ENCODE peak calls at places on chromosomes 7 and 10, in eight cellular contexts. E is sigmoid colon, X is uterus, Q is H1, S is transverse colon, Y is HCT116, A is heart left ventricle, C is breast epithelium. I is an unnamed sample.

GRCh38 chr10:5758927-5759326 is 54.3 kb downstream of the GDI2 start:
- DNase-seq in C (no peak), Q (no peak), A (no peak), X (no peak), S (no peak), Y (no peak), E (no peak), I (no peak)

GRCh38 chr7:1742555-1743303 is 72.7 kb downstream of the ELFN1 start:
- DNase-seq in S (peak; percentile 77), E (no peak), A (peak; percentile 62), Y (no peak), X (peak; percentile 46), Q (no peak), C (no peak), I (peak; percentile 79)

GRCh38 chr7:33805630-33806233 is 99.6 kb upstream of the BMPER start:
- DNase-seq in S (no peak), X (peak; percentile 31), Y (no peak), A (no peak), C (no peak), Q (no peak), E (no peak), I (peak; percentile 20)

GRCh38 chr7:137469191-137469811 is 125.8 kb upstream of the PTN start:
- DNase-seq in X (no peak), S (no peak), Q (no peak), Y (no peak), C (no peak), A (no peak), E (no peak), I (no peak)

GRCh38 chr10:50464004-50464409 is 159.7 kb downstream of the SGMS1 start:
- DNase-seq in E (peak; percentile 58), X (no peak), Y (no peak), Q (no peak), S (no peak), C (no peak), A (no peak), I (no peak)

GRCh38 chr7:124489925-124490324 is 275.7 kb downstream of the GPR37 start:
- DNase-seq in A (no peak), Q (no peak), S (no peak), Y (no peak), X (no peak), E (no peak), C (no peak), I (no peak)

GRCh38 chr7:88291401-88292173 is 15.1 kb downstream of the STEAP4 start:
- DNase-seq in A (no peak), E (no peak), Y (no peak), C (no peak), X (no peak), Q (no peak), S (no peak), I (no peak)

GRCh38 chr10:43195557-43195956 is 57.3 kb downstream of the CSGALNACT2 start:
- DNase-seq in Y (no peak), C (no peak), S (no peak), Q (no peak), A (no peak), X (no peak), E (no peak), I (no peak)

GRCh38 chr7:49850921-49851613 is 77.6 kb downstream of the VWC2 start:
- DNase-seq in E (no peak), C (no peak), S (no peak), Q (no peak), A (no peak), X (no peak), Y (no peak), I (no peak)

GRCh38 chr7:95646350-95646749 is 50.0 kb upstream of the PDK4 start:
- DNase-seq in C (no peak), E (no peak), X (no peak), Y (no peak), A (no peak), Q (no peak), S (no peak), I (no peak)

GRCh38 chr10:133239990-133240389 is 2.3 kb downstream of the VENTX start:
- DNase-seq in E (no peak), X (no peak), S (no peak), Y (no peak), C (no peak), A (no peak), Q (no peak), I (no peak)

GRCh38 chr7:18408461-18408860 is 87.1 kb upstream of the HDAC9 start:
- DNase-seq in E (no peak), A (no peak), Q (no peak), S (no peak), Y (no peak), X (no peak), C (no peak), I (no peak)

GRCh38 chr7:102395958-102396709 is at the start of gene PRKRIP1:
- DNase-seq in Y (peak; percentile 82), Q (peak; percentile 90), C (peak; percentile 79), E (peak; percentile 92), A (peak; percentile 84), X (peak; percentile 76), S (peak; percentile 89), I (peak; percentile 92)

GRCh38 chr7:70360557-70360956 is 762.3 kb downstream of the AUTS2 start:
- DNase-seq in E (no peak), C (no peak), Y (no peak), S (no peak), A (peak; percentile 28), Q (no peak), X (no peak), I (no peak)

GRCh38 chr10:49655099-49655498 is 24.4 kb upstream of the C10orf53 start:
- DNase-seq in C (no peak), S (no peak), Y (no peak), X (no peak), A (no peak), E (no peak), Q (peak; percentile 35), I (no peak)

GRCh38 chr10:77715081-77715480 is 77.5 kb upstream of the KCNMA1 start:
- DNase-seq in Y (peak; percentile 8), E (no peak), A (no peak), Q (no peak), C (no peak), X (no peak), S (no peak), I (no peak)

GRCh38 chr7:138295049-138295637 is 164.9 kb upstream of the TRIM24 start:
- DNase-seq in A (no peak), Y (no peak), S (peak; percentile 15), X (no peak), Q (no peak), E (no peak), C (no peak), I (no peak)

DNA sequence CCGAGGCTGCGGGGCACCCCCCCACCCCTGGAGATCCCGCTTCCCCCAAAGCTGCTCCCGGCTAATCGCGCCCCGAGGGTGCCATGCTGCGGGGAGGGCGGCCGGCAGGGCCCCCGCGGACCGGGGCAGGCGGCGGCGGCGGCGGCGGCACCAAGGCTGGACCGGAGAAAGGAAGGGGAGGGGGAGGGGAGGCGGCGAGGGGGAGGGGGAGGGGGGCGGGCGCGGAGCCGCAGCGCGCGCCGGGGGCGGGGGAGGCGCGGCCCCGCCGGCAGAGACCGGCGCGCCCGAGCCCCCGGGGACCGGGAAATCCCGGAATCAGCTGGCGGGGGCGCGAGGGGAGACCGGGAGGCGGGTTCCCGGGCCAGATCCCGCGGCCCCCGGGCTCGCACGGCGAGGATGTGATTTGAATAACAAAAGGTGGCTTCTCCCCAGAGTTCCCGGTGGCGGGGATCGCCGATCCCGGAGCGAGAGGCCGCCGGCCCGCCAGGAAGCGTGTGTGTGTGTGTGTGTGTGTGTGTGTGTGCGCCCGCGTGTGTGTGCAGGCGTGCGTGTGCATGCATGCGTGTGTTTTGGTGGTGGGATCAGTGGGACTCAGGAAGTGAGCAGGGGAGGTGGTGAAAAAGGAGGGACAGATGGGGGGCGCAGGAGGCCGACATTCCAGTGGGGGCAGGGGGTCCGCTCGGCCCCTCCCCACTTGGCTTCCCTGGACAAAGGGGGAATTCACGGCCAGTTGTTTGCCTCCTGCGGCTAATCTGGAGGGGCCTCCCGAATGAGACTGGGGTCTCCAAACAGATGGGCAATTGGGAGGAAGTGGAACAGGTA is 99.5 kb downstream of the HIP1 start:
- DNase-seq in Q (peak; percentile 87), S (peak; percentile 46), E (peak; percentile 65), C (no peak), A (peak; percentile 55), Y (no peak), X (peak; percentile 42), I (peak; percentile 70)
- TF ChIP-seq POLR2A in Q (peak; percentile 87), S (no peak), E (no peak), C (no peak), A (no peak), Y (no peak), X (no peak), I (peak; percentile 14)

DNA sequence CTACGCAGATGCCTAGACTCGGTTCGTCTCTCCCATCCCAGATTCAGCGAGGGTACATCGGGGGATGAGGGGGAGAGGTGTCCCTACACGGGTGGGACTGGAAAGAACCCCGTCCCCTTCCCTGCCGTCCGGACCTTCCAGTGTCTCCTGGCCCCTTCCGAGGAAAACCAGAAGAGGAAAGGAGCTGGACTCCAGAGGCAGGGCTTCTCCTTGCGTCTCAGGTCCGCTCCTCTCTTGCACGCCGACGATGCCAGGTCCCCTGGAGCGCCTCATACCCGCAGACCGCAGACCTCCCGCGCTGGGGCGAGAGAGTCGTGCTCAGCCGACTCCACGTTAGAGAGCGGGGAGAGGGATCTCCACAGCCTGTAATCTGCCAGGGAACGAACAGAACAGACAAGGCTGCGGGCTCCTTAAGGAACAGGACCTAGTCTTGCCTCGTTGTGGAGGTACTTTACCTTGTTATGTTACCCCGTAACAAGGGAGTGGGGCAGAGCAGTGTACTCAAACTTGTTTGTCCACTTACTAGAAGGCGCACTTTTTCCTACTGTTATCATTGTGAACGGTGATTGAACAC is 397 bp upstream of the IMPDH1 start:
- DNase-seq in C (no peak), A (peak; percentile 70), X (no peak), Y (peak; percentile 48), E (peak; percentile 85), S (peak; percentile 62), Q (no peak), I (peak; percentile 90)
- TF ChIP-seq POLR2A in C (no peak), A (no peak), X (peak; percentile 37), Y (no peak), E (no peak), S (no peak), Q (no peak), I (no peak)

DNA sequence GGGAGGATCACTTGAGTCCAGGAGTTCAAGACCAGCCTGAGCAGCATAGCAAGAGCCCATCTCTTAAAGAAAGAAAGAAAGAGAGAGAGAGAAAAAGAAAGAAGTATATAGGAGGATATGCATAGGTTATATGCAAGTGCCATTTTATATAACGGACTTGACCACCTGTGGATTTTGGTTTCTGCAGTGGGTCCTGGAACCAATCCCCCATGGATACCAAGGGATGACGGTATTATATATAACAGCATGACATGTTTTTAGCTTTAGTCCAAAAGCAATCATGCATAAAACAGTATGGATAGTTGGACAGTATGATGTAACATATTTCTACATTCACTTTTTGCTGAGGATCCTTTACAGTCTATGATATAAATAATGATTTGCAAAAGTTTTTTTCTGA is 45.3 kb downstream of the DLD start:
- DNase-seq in E (no peak), C (no peak), Y (no peak), X (no peak), A (no peak), S (no peak), Q (no peak), I (no peak)
- TF ChIP-seq POLR2A in E (no peak), C (no peak), Y (no peak), X (no peak), A (no peak), S (no peak), Q (no peak), I (no peak)

DNA sequence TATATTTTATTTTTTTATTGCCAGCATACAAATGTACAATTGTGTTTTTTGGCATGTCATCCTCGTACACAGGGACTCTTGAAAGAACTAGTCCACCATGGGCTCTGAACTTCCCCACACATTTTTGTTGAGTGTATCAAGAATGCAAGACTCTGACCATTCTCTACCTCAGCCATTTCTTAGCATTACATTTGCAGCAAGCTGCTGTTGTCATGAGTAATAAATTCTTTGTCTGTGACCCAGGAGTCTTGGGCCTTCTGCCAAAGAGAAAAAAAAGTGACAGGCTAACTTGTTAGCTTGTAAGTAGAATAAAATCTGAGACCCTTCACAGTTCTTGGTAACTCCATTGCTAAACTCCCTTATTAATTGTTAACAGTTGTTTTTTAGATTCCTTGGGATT is 542.3 kb upstream of the MBL2 start:
- DNase-seq in X (no peak), C (no peak), S (no peak), Y (no peak), Q (no peak), A (no peak), E (no peak), I (peak; percentile 5)
- TF ChIP-seq POLR2A in X (no peak), C (no peak), S (no peak), Y (no peak), Q (no peak), A (no peak), E (no peak), I (no peak)

I was measured in H54.